ENCODE peak calls at places on chromosomes 6 and 20, in seven cellular contexts. J, Q, S, B, K, H and D are unnamed samples.

GRCh38 chr6:46279874-46280273 is 109.1 kb upstream of the ENPP5 start:
- DNase-seq in J (no peak), Q (no peak), S (no peak), B (no peak), K (no peak), H (no peak), D (no peak)

GRCh38 chr6:134495893-134496253 is 178.0 kb upstream of the SGK1 start:
- DNase-seq in J (no peak), Q (no peak), S (no peak), B (no peak), K (peak; percentile 35), H (no peak), D (no peak)

GRCh38 chr20:60869032-60869550 is 383.0 kb upstream of the CDH4 start:
- DNase-seq in J (no peak), Q (no peak), S (no peak), B (no peak), K (no peak), H (no peak), D (no peak)

GRCh38 chr20:36461600-36462439 is 79.5 kb upstream of the MYL9 start:
- DNase-seq in J (peak; percentile 79), Q (peak; percentile 60), S (peak; percentile 78), B (peak; percentile 43), K (peak; percentile 76), H (peak; percentile 77), D (peak; percentile 81)

GRCh38 chr20:60823001-60823649 is 428.9 kb upstream of the CDH4 start:
- DNase-seq in J (no peak), Q (no peak), S (no peak), B (no peak), K (no peak), H (no peak), D (no peak)

GRCh38 chr6:76342611-76343160 is 270.2 kb upstream of the IMPG1 start:
- DNase-seq in J (no peak), Q (no peak), S (no peak), B (no peak), K (no peak), H (no peak), D (no peak)

GRCh38 chr6:113011803-113012202 is 664.7 kb downstream of the RFPL4B start:
- DNase-seq in J (no peak), Q (no peak), S (no peak), B (no peak), K (no peak), H (no peak), D (no peak)

GRCh38 chr20:38392356-38392755 is 42.8 kb downstream of the SNHG17 start:
- DNase-seq in J (no peak), Q (no peak), S (no peak), B (no peak), K (no peak), H (no peak), D (no peak)

GRCh38 chr20:57335392-57335791 is 5.8 kb downstream of the SPO11 start:
- DNase-seq in J (no peak), Q (peak; percentile 52), S (no peak), B (no peak), K (no peak), H (no peak), D (no peak)

GRCh38 chr6:1312444-1313363 is 806 bp downstream of the FOXQ1 start:
- DNase-seq in J (no peak), Q (no peak), S (no peak), B (no peak), K (peak; percentile 35), H (no peak), D (peak; percentile 43)

GRCh38 chr20:17419459-17419858 is 111.7 kb downstream of the BFSP1 start:
- DNase-seq in J (no peak), Q (no peak), S (no peak), B (no peak), K (no peak), H (no peak), D (no peak)

GRCh38 chr6:6725834-6726194 is 137.3 kb downstream of the LY86 start:
- DNase-seq in J (no peak), Q (no peak), S (no peak), B (no peak), K (no peak), H (no peak), D (no peak)
- H3K4me3 ChIP-seq in J (no peak overlapping the region), Q (no peak overlapping the region), S (no peak overlapping the region), B (no peak overlapping the region), K (no peak overlapping the region), H (no peak overlapping the region), D (no peak overlapping the region)

GRCh38 chr20:23386304-23387117 is 24.5 kb downstream of the GZF1 start:
- DNase-seq in J (no peak), Q (no peak), S (no peak), B (no peak), K (no peak), H (no peak), D (no peak)
- H3K4me1 ChIP-seq in J (peaks cover 4% of the 10 kb centered on the region), Q (peaks cover 17% of the 10 kb centered on the region), S (no peaks in the 10 kb centered on the region), B (no peaks in the 10 kb centered on the region), K (no peaks in the 10 kb centered on the region), H (peaks cover 26% of the 10 kb centered on the region), D (peaks cover 8% of the 10 kb centered on the region)

GRCh38 chr20:50726955-50727791 is 4.2 kb upstream of the PARD6B start:
- DNase-seq in J (no peak), Q (no peak), S (no peak), B (no peak), K (no peak), H (no peak), D (no peak)

GRCh38 chr20:50727792-50728485 is 3.4 kb upstream of the PARD6B start:
- DNase-seq in J (no peak), Q (no peak), S (no peak), B (no peak), K (no peak), H (no peak), D (no peak)

GRCh38 chr20:50728981-50729874 is 2.2 kb upstream of the PARD6B start:
- DNase-seq in J (no peak), Q (peak; percentile 18), S (no peak), B (peak; percentile 75), K (no peak), H (no peak), D (peak; percentile 70)

GRCh38 chr20:50729925-50730764 is 1.2 kb upstream of the PARD6B start:
- DNase-seq in J (no peak), Q (no peak), S (no peak), B (no peak), K (no peak), H (no peak), D (peak; percentile 52)

GRCh38 chr20:50728486-50728980 is 2.8 kb upstream of the PARD6B start:
- DNase-seq in J (no peak), Q (no peak), S (no peak), B (no peak), K (no peak), H (no peak), D (no peak)
- H3K4me3 ChIP-seq in J (no peak overlapping the region), Q (no peak overlapping the region), S (no peak overlapping the region), B (no peak overlapping the region), K (no peak overlapping the region), H (no peak overlapping the region), D (no peak overlapping the region)

GRCh38 chr6:75094614-75095321 is 111.1 kb downstream of the COL12A1 start:
- DNase-seq in J (no peak), Q (no peak), S (peak; percentile 47), B (no peak), K (no peak), H (no peak), D (no peak)
- H3K4me1 ChIP-seq in J (peaks cover 3% of the 10 kb centered on the region), Q (no peaks in the 10 kb centered on the region), S (peaks cover 23% of the 10 kb centered on the region), B (peaks cover 10% of the 10 kb centered on the region), K (no peaks in the 10 kb centered on the region), H (no peaks in the 10 kb centered on the region), D (no peaks in the 10 kb centered on the region)

GRCh38 chr6:147463651-147464050 is 44.8 kb upstream of the SAMD5 start:
- DNase-seq in J (no peak), Q (no peak), S (no peak), B (no peak), K (no peak), H (no peak), D (no peak)
- H3K4me3 ChIP-seq in J (no peak overlapping the region), Q (no peak overlapping the region), S (no peak overlapping the region), B (no peak overlapping the region), K (no peak overlapping the region), H (no peak overlapping the region), D (no peak overlapping the region)

GRCh38 chr6:36977470-36977941 is 8.5 kb downstream of the MTCH1 start:
- DNase-seq in J (no peak), Q (peak; percentile 66), S (no peak), B (no peak), K (no peak), H (no peak), D (no peak)

GRCh38 chr6:36980129-36980528 is 5.9 kb downstream of the MTCH1 start:
- DNase-seq in J (no peak), Q (no peak), S (no peak), B (no peak), K (no peak), H (no peak), D (no peak)

GRCh38 chr6:36980876-36981619 is 4.9 kb downstream of the MTCH1 start:
- DNase-seq in J (no peak), Q (no peak), S (no peak), B (no peak), K (no peak), H (no peak), D (no peak)

GRCh38 chr6:36978687-36979086 is 7.3 kb downstream of the MTCH1 start:
- DNase-seq in J (no peak), Q (no peak), S (no peak), B (no peak), K (no peak), H (no peak), D (no peak)

DNA sequence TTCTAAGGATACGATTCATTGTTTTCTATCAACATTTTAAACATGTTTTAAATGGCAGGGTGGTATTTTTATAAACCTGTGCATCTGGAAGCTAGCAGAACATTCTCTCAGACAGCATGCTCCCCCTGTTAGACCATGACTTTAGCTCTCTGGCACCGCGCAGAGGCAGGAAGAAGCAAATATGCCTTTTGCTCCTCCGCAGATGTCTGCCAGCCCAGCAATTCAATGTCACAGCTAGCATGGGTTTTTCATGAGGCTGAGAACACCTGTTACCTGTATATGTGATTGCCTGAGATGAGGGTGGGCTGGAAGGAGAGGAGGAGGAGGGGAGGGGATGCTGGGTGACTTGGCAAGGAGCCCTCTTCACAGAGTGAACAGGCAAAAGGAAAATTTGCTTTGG is 6.7 kb downstream of the MTCH1 start:
- DNase-seq in J (no peak), Q (no peak), S (no peak), B (peak; percentile 57), K (peak; percentile 49), H (no peak), D (peak; percentile 23)
- H3K4me1 ChIP-seq in J (peaks cover 42% of the 10 kb centered on the region), Q (peaks cover 14% of the 10 kb centered on the region), S (peaks cover 3% of the 10 kb centered on the region), B (peaks cover 66% of the 10 kb centered on the region), K (peaks cover 4% of the 10 kb centered on the region), H (peaks cover 100% of the 10 kb centered on the region), D (peaks cover 8% of the 10 kb centered on the region)